ENCODE peak calls at places on chromosome 20, in seven cellular contexts. G is HCT116, U is SK-N-SH, Q is K562, I is HepG2, N is H1, R is GM12878. E is an unnamed sample.

GRCh38 chr20:32920530-32921298 is 62.0 kb downstream of the EFCAB8 start:
- DNase-seq in G (no peak), U (no peak), Q (no peak), I (no peak), N (no peak), R (no peak), E (no peak)

GRCh38 chr20:17727351-17727750 is 27.6 kb downstream of the BANF2 start:
- DNase-seq in G (no peak), U (no peak), Q (no peak), I (no peak), N (no peak), R (no peak), E (no peak)

GRCh38 chr20:22905667-22906066 is 129.4 kb upstream of the SSTR4 start:
- DNase-seq in G (no peak), U (no peak), Q (no peak), I (no peak), N (no peak), R (no peak), E (no peak)

GRCh38 chr20:39109933-39110818 is 148.0 kb downstream of the DHX35 start:
- DNase-seq in G (no peak), U (no peak), Q (no peak), I (no peak), N (no peak), R (no peak), E (no peak)

GRCh38 chr20:38441916-38442315 is 6.8 kb upstream of the SNHG17 start:
- DNase-seq in G (no peak), U (no peak), Q (no peak), I (no peak), N (no peak), R (no peak), E (no peak)

GRCh38 chr20:44618318-44618731 is 33.2 kb downstream of the ADA start:
- DNase-seq in G (no peak), U (no peak), Q (no peak), I (no peak), N (no peak), R (no peak), E (no peak)

GRCh38 chr20:53547664-53548239 is 45.9 kb downstream of the ZNF217 start:
- DNase-seq in G (peak; percentile 42), U (peak; percentile 71), Q (peak; percentile 41), I (peak; percentile 84), N (peak; percentile 9), R (peak; percentile 21), E (peak; percentile 86)

GRCh38 chr20:21517566-21518277 is 3.9 kb upstream of the NKX2-2 start:
- DNase-seq in G (no peak), U (peak; percentile 10), Q (no peak), I (no peak), N (no peak), R (no peak), E (no peak)

GRCh38 chr20:28562510-28562898 is 2695.0 kb upstream of the DEFB115 start:
- DNase-seq in G (no peak), U (no peak), Q (peak; percentile 6), I (no peak), N (no peak), R (no peak), E (no peak)

GRCh38 chr20:43941476-43942212 is 27.0 kb downstream of the TOX2 start:
- DNase-seq in G (no peak), U (no peak), Q (no peak), I (no peak), N (no peak), R (no peak), E (no peak)

DNA sequence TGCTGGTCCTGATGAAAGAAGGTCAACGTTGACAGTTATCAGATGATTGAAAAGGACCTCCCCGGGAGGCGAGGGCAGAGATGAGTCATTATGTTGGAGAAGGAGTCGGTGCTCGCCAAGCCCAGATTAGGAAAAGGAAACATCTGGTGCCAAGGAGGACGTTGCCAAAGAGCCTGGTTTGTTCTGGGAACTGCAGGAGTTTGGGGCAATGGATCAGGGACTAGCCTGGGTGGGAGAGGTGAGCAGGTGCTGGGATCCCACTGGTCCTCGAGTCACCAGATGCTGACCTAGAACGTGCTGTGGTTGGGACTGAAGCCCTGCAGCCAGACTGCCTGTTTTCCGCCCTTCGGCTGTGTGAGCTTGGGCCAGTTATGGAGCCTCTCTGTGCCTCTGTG is 130.2 kb upstream of the GGTLC1 start:
- DNase-seq in G (no peak), U (peak; percentile 34), Q (no peak), I (no peak), N (no peak), R (no peak), E (no peak)
- TF ChIP-seq JUND in G (no peak), U (no peak), Q (no peak), I (no peak), N (no peak), R (no peak), E (no peak)

GRCh38 chr20:16538779-16539178 is 34.5 kb downstream of the KIF16B start:
- DNase-seq in G (no peak), U (no peak), Q (no peak), I (no peak), N (no peak), R (no peak), E (no peak)

GRCh38 chr20:16537918-16538317 is 35.3 kb downstream of the KIF16B start:
- DNase-seq in G (no peak), U (no peak), Q (no peak), I (no peak), N (no peak), R (no peak), E (no peak)

GRCh38 chr20:16537025-16537665 is 36.1 kb downstream of the KIF16B start:
- DNase-seq in G (no peak), U (no peak), Q (no peak), I (no peak), N (no peak), R (no peak), E (no peak)

GRCh38 chr20:16541226-16541625 is 32.0 kb downstream of the KIF16B start:
- DNase-seq in G (no peak), U (no peak), Q (no peak), I (no peak), N (no peak), R (no peak), E (no peak)

GRCh38 chr20:16539280-16539679 is 34.0 kb downstream of the KIF16B start:
- DNase-seq in G (no peak), U (no peak), Q (no peak), I (no peak), N (no peak), R (no peak), E (no peak)
- TF ChIP-seq JUND in G (no peak), U (no peak), Q (no peak), I (no peak), N (no peak), R (no peak), E (no peak)

GRCh38 chr20:47815416-47815806 is 30.1 kb upstream of the SULF2 start:
- DNase-seq in G (no peak), U (no peak), Q (no peak), I (no peak), N (no peak), R (no peak), E (no peak)

GRCh38 chr20:47817573-47817972 is 32.3 kb upstream of the SULF2 start:
- DNase-seq in G (no peak), U (no peak), Q (no peak), I (no peak), N (no peak), R (no peak), E (no peak)

GRCh38 chr20:47818466-47818865 is 33.2 kb upstream of the SULF2 start:
- DNase-seq in G (no peak), U (no peak), Q (no peak), I (no peak), N (no peak), R (no peak), E (no peak)

GRCh38 chr20:47815866-47816265 is 30.6 kb upstream of the SULF2 start:
- DNase-seq in G (no peak), U (no peak), Q (no peak), I (no peak), N (no peak), R (no peak), E (no peak)

DNA sequence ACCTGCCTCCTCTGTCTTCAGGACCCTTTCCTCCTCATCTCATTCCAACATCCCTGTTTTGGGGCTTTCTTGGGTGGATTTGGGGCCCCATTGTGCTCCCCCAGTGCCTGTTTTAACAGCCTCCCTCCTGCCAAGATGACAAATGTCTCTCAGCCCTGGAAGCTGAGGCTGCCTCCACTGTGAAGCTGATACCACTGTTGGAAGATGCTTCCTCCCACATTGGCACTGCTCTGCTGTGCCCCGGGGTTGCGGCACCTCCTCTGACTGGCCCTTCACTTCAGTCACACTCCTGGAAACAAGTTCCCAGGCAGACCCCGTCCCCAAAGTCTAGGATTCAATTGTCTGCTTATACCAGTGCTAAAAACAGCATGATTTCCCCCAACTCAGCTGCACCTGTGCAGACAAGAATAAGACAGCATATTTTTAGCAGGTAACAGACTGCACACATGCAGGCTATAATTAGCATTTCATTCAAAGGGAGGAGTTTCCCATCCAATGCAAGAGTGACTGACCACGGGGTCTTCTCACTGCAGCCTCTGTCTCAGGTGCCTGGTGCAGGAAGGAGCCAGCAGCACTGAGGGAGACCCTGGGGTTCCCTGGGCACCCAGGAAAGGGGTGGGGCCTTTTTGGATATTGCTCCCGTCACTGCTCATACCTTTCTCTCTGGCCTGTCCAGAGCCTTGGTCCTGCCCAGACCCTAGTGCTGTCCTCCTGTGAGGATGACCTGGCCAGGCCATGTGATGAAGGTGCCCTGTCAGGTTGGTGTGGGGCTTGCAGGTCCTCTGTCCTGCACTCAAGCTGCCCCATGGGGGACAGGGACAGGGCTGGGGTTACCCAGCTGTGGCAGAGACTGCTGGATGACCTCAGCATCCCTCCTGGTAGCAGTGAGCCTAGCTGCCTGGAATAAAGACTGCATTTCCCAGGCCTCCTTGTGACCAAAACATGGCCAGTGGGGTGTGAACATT is 31.5 kb upstream of the SULF2 start:
- DNase-seq in G (no peak), U (no peak), Q (no peak), I (no peak), N (no peak), R (no peak), E (no peak)
- TF ChIP-seq JUND in G (no peak), U (no peak), Q (no peak), I (no peak), N (no peak), R (no peak), E (no peak)

GRCh38 chr20:12036142-12036541 is 118.4 kb downstream of the BTBD3 start:
- DNase-seq in G (no peak), U (no peak), Q (no peak), I (no peak), N (no peak), R (no peak), E (no peak)

GRCh38 chr20:12028771-12029170 is 111.1 kb downstream of the BTBD3 start:
- DNase-seq in G (no peak), U (peak; percentile 20), Q (no peak), I (no peak), N (no peak), R (no peak), E (no peak)

GRCh38 chr20:12030470-12030869 is 112.8 kb downstream of the BTBD3 start:
- DNase-seq in G (no peak), U (no peak), Q (no peak), I (no peak), N (no peak), R (no peak), E (no peak)
- TF ChIP-seq JUND in G (no peak), U (no peak), Q (no peak), I (no peak), N (no peak), R (no peak), E (no peak)

DNA sequence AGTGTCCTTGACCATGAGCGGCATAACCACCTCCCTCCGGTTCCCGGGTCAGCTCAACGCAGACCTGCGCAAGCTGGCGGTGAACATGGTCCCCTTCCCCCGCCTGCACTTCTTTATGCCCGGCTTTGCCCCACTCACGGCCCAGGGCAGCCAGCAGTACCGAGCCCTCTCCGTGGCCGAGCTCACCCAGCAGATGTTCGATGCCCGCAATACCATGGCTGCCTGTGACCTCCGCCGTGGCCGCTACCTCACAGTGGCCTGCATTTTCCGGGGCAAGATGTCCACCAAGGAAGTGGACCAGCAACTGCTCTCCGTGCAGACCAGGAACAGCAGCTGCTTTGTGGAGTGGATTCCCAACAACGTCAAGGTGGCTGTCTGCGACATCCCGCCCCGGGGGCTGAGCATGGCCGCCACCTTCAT is 4.9 kb downstream of the TUBB1 start:
- DNase-seq in G (no peak), U (no peak), Q (no peak), I (no peak), N (no peak), R (no peak), E (no peak)
- TF ChIP-seq JUND in G (no peak), U (no peak), Q (no peak), I (no peak), N (no peak), R (no peak), E (no peak)